ENCODE peak calls at places on chromosomes 11 and 22, in ten cellular contexts. K is activated T-cell treated with anti-CD3 and anti-CD28 coated beads, Interleukin-2, amount 50 U/mL, for 72 hours; N is sciatic nerve; R is Ammon's horn; E is adipocyte; P is AG10803; I is fibroblast of mammary gland; H is epithelial cell of esophagus; F is upper lobe of left lung; Y is tibial artery. M is an unnamed sample.

GRCh38 chr11:116502641-116503061 is 270.1 kb downstream of the BUD13 start:
- DNase-seq in I (no peak), H (no peak), E (no peak), K (no peak), N (no peak), P (no peak), Y (no peak), F (no peak), R (peak), M (no peak)

GRCh38 chr11:66478823-66479740 is 1.2 kb upstream of the DPP3 start:
- DNase-seq in K (peak), N (no peak), R (no peak), P (peak), Y (peak), I (peak), E (peak), H (peak), F (peak), M (no peak)

GRCh38 chr11:69985331-69985653 is 92.8 kb upstream of the ANO1 start:
- DNase-seq in E (no peak), H (no peak), R (no peak), Y (no peak), P (no peak), N (no peak), K (no peak), I (no peak), F (no peak), M (no peak)

GRCh38 chr22:30206964-30207363 is 39.6 kb downstream of the LIF start:
- DNase-seq in K (no peak), N (no peak), R (no peak), E (peak), P (peak), H (peak), Y (peak), I (peak), F (no peak), M (peak)

GRCh38 chr11:94932503-94932902 is 40.9 kb downstream of the CWC15 start:
- DNase-seq in I (peak), E (no peak), P (peak), K (no peak), H (no peak), N (no peak), F (no peak), R (no peak), Y (no peak), M (no peak)

GRCh38 chr11:126132319-126132718 is 69.7 kb upstream of the CDON start:
- DNase-seq in P (peak), H (peak), E (peak), K (no peak), Y (no peak), I (no peak), N (no peak), R (no peak), F (peak), M (peak)

GRCh38 chr11:74683941-74684481 is 47.2 kb downstream of the CHRDL2 start:
- DNase-seq in F (peak), K (no peak), I (peak), E (peak), Y (no peak), P (peak), N (peak), R (no peak), H (no peak), M (no peak)

GRCh38 chr22:27474711-27475547 is 326.6 kb downstream of the MN1 start:
- DNase-seq in K (no peak), Y (no peak), N (no peak), R (no peak), I (peak), E (peak), H (peak), P (peak), F (no peak), M (peak)

GRCh38 chr11:69563946-69564780 is 76.8 kb upstream of the CCND1 start:
- DNase-seq in F (no peak), E (no peak), Y (no peak), P (peak), K (no peak), H (no peak), I (no peak), N (no peak), R (no peak), M (no peak)

GRCh38 chr11:78800089-78800690 is 225.5 kb upstream of the NARS2 start:
- DNase-seq in H (no peak), F (no peak), N (no peak), R (no peak), K (no peak), E (peak), I (peak), P (no peak), Y (no peak), M (no peak)

GRCh38 chr22:36671398-36671797 is 32.2 kb downstream of the CACNG2 start:
- DNase-seq in H (no peak), P (peak), K (no peak), R (peak), N (no peak), Y (no peak), F (no peak), I (no peak), E (no peak), M (no peak)

GRCh38 chr11:69909561-69910518 is 90.6 kb upstream of the FGF3 start:
- DNase-seq in N (no peak), P (peak), Y (no peak), K (peak), F (no peak), H (no peak), I (no peak), R (no peak), E (peak), M (no peak)

GRCh38 chr22:45882881-45883810 is 93.8 kb downstream of the WNT7B start:
- DNase-seq in P (no peak), I (no peak), Y (no peak), H (no peak), E (no peak), N (peak), K (no peak), F (no peak), R (no peak), M (no peak)

GRCh38 chr11:37259734-37260133 is 661.7 kb upstream of the RAG2 start:
- DNase-seq in P (no peak), N (no peak), E (no peak), K (no peak), I (no peak), H (no peak), F (no peak), R (no peak), Y (no peak), M (no peak)

GRCh38 chr11:1306186-1307162 is 3.0 kb downstream of the TOLLIP start:
- DNase-seq in Y (no peak), I (no peak), E (no peak), K (no peak), R (no peak), P (no peak), N (no peak), F (no peak), H (no peak), M (no peak)

GRCh38 chr11:92141159-92141558 is 83.5 kb upstream of the FAT3 start:
- DNase-seq in K (no peak), E (no peak), H (no peak), P (no peak), F (no peak), Y (no peak), R (no peak), I (no peak), N (no peak), M (no peak)

GRCh38 chr22:48322907-48323306 is 1504.8 kb downstream of the BRD1 start:
- DNase-seq in I (no peak), N (no peak), Y (no peak), P (no peak), F (no peak), E (no peak), R (no peak), H (no peak), K (no peak), M (no peak)

GRCh38 chr11:108698844-108699642 is 34.2 kb downstream of the DDX10 start:
- DNase-seq in Y (no peak), H (peak), P (peak), E (no peak), K (no peak), F (no peak), I (peak), R (no peak), N (no peak), M (no peak)

GRCh38 chr11:57787920-57788716 is 26.5 kb downstream of the CTNND1 start:
- DNase-seq in Y (no peak), I (no peak), K (no peak), N (no peak), F (peak), H (peak), P (peak), E (peak), R (peak), M (no peak)

GRCh38 chr11:57777969-57778317 is 16.3 kb downstream of the CTNND1 start:
- DNase-seq in E (no peak), N (no peak), Y (no peak), H (peak), I (no peak), K (no peak), F (no peak), P (no peak), R (no peak), M (no peak)

GRCh38 chr22:19035474-19036228 is 86.6 kb downstream of the DGCR2 start:
- DNase-seq in K (no peak), E (no peak), H (no peak), N (peak), R (no peak), I (no peak), F (peak), Y (no peak), P (no peak), M (no peak)

GRCh38 chr11:133065847-133066485 is 466.3 kb downstream of the OPCML start:
- DNase-seq in I (no peak), K (no peak), H (no peak), P (peak), R (no peak), Y (no peak), E (no peak), F (no peak), N (no peak), M (no peak)

GRCh38 chr22:31695423-31695822 is 33.4 kb upstream of the PISD start:
- DNase-seq in F (no peak), H (no peak), E (no peak), R (no peak), I (no peak), N (no peak), P (no peak), Y (no peak), K (no peak), M (no peak)

GRCh38 chr11:130891326-130891725 is 25.0 kb downstream of the SNX19 start:
- DNase-seq in H (no peak), I (peak), K (no peak), Y (no peak), E (no peak), F (no peak), P (peak), N (no peak), R (no peak), M (no peak)

GRCh38 chr22:41951898-41952474 is at the start of gene SMIM45:
- DNase-seq in K (no peak), H (no peak), F (no peak), I (no peak), R (peak), N (no peak), P (no peak), E (no peak), Y (no peak), M (no peak)

GRCh38 chr11:109644158-109644557 is 222.2 kb downstream of the C11orf87 start:
- DNase-seq in H (no peak), I (peak), P (peak), E (no peak), K (no peak), N (no peak), F (no peak), R (peak), Y (no peak), M (no peak)

GRCh38 chr22:19525666-19526065 is 1.5 kb upstream of the CLDN5 start:
- DNase-seq in N (no peak), K (no peak), E (no peak), F (no peak), R (no peak), I (no peak), Y (no peak), P (no peak), H (no peak), M (no peak)

GRCh38 chr11:19725379-19726079 is 12.9 kb downstream of the NAV2 start:
- DNase-seq in F (peak), K (no peak), I (no peak), H (peak), Y (no peak), R (no peak), N (no peak), P (no peak), E (no peak), M (no peak)

GRCh38 chr11:59667812-59668187 is 1.0 kb downstream of the PATL1 start:
- DNase-seq in K (no peak), N (no peak), R (no peak), F (no peak), E (no peak), H (peak), Y (no peak), P (no peak), I (no peak), M (no peak)

GRCh38 chr11:69189059-69189458 is 33.3 kb downstream of the SMIM38 start:
- DNase-seq in P (no peak), I (no peak), K (no peak), F (no peak), E (no peak), H (no peak), Y (no peak), R (no peak), N (no peak), M (no peak)

GRCh38 chr11:120188371-120188770 is 22.5 kb upstream of the OAF start:
- DNase-seq in K (no peak), I (no peak), R (no peak), Y (no peak), E (no peak), P (no peak), N (peak), H (no peak), F (no peak), M (no peak)

GRCh38 chr11:118057424-118058145 is 19.3 kb upstream of the TMPRSS4 start:
- DNase-seq in I (no peak), E (no peak), R (no peak), K (no peak), N (peak), Y (peak), H (no peak), P (no peak), F (peak), M (no peak)

M was measured in ovary.